ENCODE peak calls at places on chromosome 11, in seven cellular contexts. C, H, P, S, I, X and L are unnamed samples.

GRCh38 chr11:130115218-130115617 is 44.4 kb upstream of the ST14 start:
- DNase-seq in S (no peak), H (peak; percentile 63), P (peak; percentile 37), I (no peak), X (no peak), C (peak; percentile 67), L (no peak)

GRCh38 chr11:100442017-100442416 is 245.1 kb upstream of the ARHGAP42 start:
- DNase-seq in H (no peak), C (no peak), P (peak; percentile 6), X (no peak), I (no peak), S (peak; percentile 22), L (no peak)

GRCh38 chr11:5364214-5364613 is 12.9 kb downstream of the OR51B6 start:
- DNase-seq in I (no peak), P (no peak), S (no peak), H (peak; percentile 90), X (no peak), C (peak; percentile 69), L (no peak)

GRCh38 chr11:131928992-131929391 is 558.6 kb downstream of the NTM start:
- DNase-seq in H (no peak), X (no peak), S (peak; percentile 79), I (no peak), P (no peak), C (no peak), L (no peak)

GRCh38 chr11:126257144-126257543 is 11.6 kb downstream of the SRPRA start:
- DNase-seq in I (no peak), S (no peak), C (no peak), P (no peak), X (no peak), H (no peak), L (no peak)

GRCh38 chr11:118618115-118618990 is 10.9 kb downstream of the PHLDB1 start:
- DNase-seq in X (peak; percentile 40), C (peak; percentile 81), I (no peak), S (no peak), H (peak; percentile 85), P (no peak), L (no peak)

GRCh38 chr11:123473941-123474668 is 44.0 kb downstream of the GRAMD1B start:
- DNase-seq in I (peak; percentile 50), P (peak; percentile 81), S (peak; percentile 70), H (peak; percentile 96), X (peak; percentile 32), C (peak; percentile 93), L (no peak)

GRCh38 chr11:128448487-128448886 is 138.9 kb downstream of the ETS1 start:
- DNase-seq in H (peak; percentile 83), I (peak; percentile 48), P (no peak), C (peak; percentile 88), S (no peak), X (peak; percentile 99), L (no peak)

GRCh38 chr11:7028141-7028540 is 7.9 kb downstream of the NLRP14 start:
- DNase-seq in S (no peak), I (no peak), X (no peak), P (no peak), H (no peak), C (no peak), L (no peak)

GRCh38 chr11:31050061-31050790 is 319.3 kb downstream of the DCDC1 start:
- DNase-seq in H (no peak), P (peak; percentile 26), I (no peak), C (no peak), X (no peak), S (no peak), L (no peak)

GRCh38 chr11:22304337-22304961 is 33.7 kb upstream of the SLC17A6 start:
- DNase-seq in P (peak; percentile 52), X (peak; percentile 12), S (peak; percentile 42), H (peak; percentile 60), C (peak; percentile 40), I (peak; percentile 21), L (no peak)

GRCh38 chr11:60955566-60955965 is 3.6 kb upstream of the SLC15A3 start:
- DNase-seq in I (no peak), C (no peak), H (no peak), X (no peak), S (no peak), P (no peak), L (no peak)

GRCh38 chr11:61685611-61685955 is 5.4 kb downstream of the DAGLA start:
- DNase-seq in H (no peak), X (no peak), C (no peak), S (no peak), P (no peak), I (no peak), L (no peak)

GRCh38 chr11:97290444-97291041 is 900.7 kb downstream of the JRKL start:
- DNase-seq in C (peak; percentile 78), H (no peak), S (no peak), I (no peak), P (peak; percentile 26), X (no peak), L (no peak)

GRCh38 chr11:83249972-83250593 is 36.1 kb downstream of the CCDC90B start:
- DNase-seq in X (peak; percentile 20), H (peak; percentile 76), S (peak; percentile 61), I (peak; percentile 36), C (peak; percentile 65), P (peak; percentile 68), L (no peak)

GRCh38 chr11:102143867-102144266 is 33.6 kb downstream of the YAP1 start:
- DNase-seq in C (no peak), H (no peak), I (no peak), S (no peak), P (no peak), X (no peak), L (no peak)

GRCh38 chr11:110093407-110094297 is 460 bp downstream of the ZC3H12C start:
- DNase-seq in P (peak; percentile 73), X (peak; percentile 63), S (peak; percentile 24), H (peak; percentile 64), C (peak; percentile 74), I (no peak), L (peak; percentile 80)

GRCh38 chr11:24623121-24623520 is 126.3 kb downstream of the LUZP2 start:
- DNase-seq in C (peak; percentile 2), X (no peak), S (no peak), I (no peak), H (peak; percentile 24), P (no peak), L (no peak)

GRCh38 chr11:68828155-68828931 is 13.4 kb downstream of the CPT1A start:
- DNase-seq in X (no peak), S (peak; percentile 95), C (no peak), H (no peak), I (no peak), P (no peak), L (no peak)

GRCh38 chr11:61507962-61508824 is at the start of gene LRRC10B:
- DNase-seq in S (peak; percentile 67), P (peak; percentile 95), H (no peak), X (no peak), C (no peak), I (no peak), L (no peak)

GRCh38 chr11:110367571-110367970 is 62.2 kb upstream of the FDX1 start:
- DNase-seq in C (no peak), S (no peak), X (no peak), I (no peak), H (peak; percentile 35), P (no peak), L (no peak)

GRCh38 chr11:17771841-17772401 is 37.3 kb downstream of the KCNC1 start:
- DNase-seq in H (no peak), X (no peak), I (no peak), C (no peak), P (no peak), S (no peak), L (no peak)

GRCh38 chr11:126219547-126219946 is 8.0 kb downstream of the FAM118B start:
- DNase-seq in H (no peak), C (no peak), I (no peak), P (no peak), X (no peak), S (no peak), L (no peak)

GRCh38 chr11:6646040-6646439 is 9.6 kb downstream of the DCHS1 start:
- DNase-seq in I (no peak), X (no peak), S (peak; percentile 89), H (peak; percentile 88), P (no peak), C (peak; percentile 49), L (peak; percentile 78)

GRCh38 chr11:114399903-114400221 is 449 bp downstream of the C11orf71 start:
- DNase-seq in P (no peak), S (no peak), I (peak; percentile 6), X (no peak), C (no peak), H (no peak), L (peak; percentile 86)
- TF ChIP-seq CTCF in P (no peak), S (no peak), I (no peak), X (no peak), C (no peak), H (no peak), L (no peak)

DNA sequence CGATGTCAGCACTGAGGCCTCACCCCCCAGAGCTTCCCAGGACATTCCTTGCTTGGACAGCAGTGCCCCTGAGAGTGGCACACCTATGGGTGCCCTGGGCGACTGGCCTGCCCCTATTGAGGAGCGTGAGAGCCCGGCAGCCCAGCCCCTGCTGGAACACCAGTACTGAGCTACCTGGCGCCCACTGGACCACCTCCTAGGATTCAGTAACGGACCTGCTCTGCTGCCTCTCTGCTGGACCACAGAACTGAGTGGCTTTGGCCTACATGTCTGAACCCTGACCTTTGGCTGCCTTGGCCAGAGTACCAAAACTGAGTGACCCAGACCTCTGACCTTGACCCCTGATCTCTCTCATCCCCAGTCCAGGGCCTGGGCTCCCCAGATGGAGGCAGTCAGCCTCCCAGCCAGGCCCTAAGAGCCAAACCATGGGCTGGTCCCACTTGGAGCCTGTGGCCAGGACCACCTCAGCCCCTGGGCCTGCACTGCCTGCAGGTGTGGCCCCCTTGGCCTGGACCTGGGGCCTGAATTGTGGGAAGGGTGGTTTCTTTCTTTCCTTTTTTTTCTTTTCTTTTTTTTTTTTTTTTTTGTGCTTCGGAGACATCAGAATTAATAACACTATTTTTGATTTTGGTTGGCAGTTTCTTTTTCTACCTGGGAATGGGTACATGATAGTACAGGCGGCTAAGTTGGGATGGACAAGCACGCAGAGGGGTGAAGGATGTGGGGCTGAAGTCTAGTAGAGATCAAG is 917 bp upstream of the SIPA1 start:
- DNase-seq in S (no peak), P (no peak), H (no peak), I (no peak), C (no peak), X (no peak), L (no peak)
- H3K4me3 ChIP-seq in S (peak overlapping the region; percentile 41), P (no peak overlapping the region), H (no peak overlapping the region), I (no peak overlapping the region), C (no peak overlapping the region), X (no peak overlapping the region), L (no peak overlapping the region)

GRCh38 chr11:78822931-78823423 is 248.3 kb upstream of the NARS2 start:
- DNase-seq in C (no peak), I (no peak), H (no peak), S (no peak), X (no peak), P (no peak), L (no peak)
- TF ChIP-seq CTCF in C (no peak), I (no peak), H (no peak), S (no peak), X (no peak), P (no peak), L (no peak)

GRCh38 chr11:70740475-70740825 is 342.1 kb downstream of the CTTN start:
- DNase-seq in X (no peak), C (no peak), H (no peak), I (no peak), P (no peak), S (no peak), L (no peak)
- H3K4me3 ChIP-seq in X (no peak overlapping the region), C (no peak overlapping the region), H (no peak overlapping the region), I (no peak overlapping the region), P (no peak overlapping the region), S (no peak overlapping the region), L (no peak overlapping the region)